ENCODE peak calls at places on chromosomes 7 and 10, in eight cellular contexts. L is foreskin melanocyte; J is stimulated activated CD8-positive, alpha-beta memory T cell treated with anti-CD3 and anti-CD28 coated beads, Interleukin-7, amount 100 ng/mL, for 24 hours; K is fibroblast of lung; U is effector memory CD8-positive, alpha-beta T cell; M is Kasumi-1; Z is NCI-H2081; D is ELF-1. E is an unnamed sample.

GRCh38 chr10:7306147-7306546 is 104.7 kb downstream of the SFMBT2 start:
- DNase-seq in M (peak; percentile 72), J (no peak), D (no peak), L (no peak), K (peak; percentile 70), Z (no peak), U (no peak), E (no peak)

GRCh38 chr7:129612112-129613015 is 844 bp downstream of the NRF1 start:
- DNase-seq in M (peak; percentile 69), J (no peak), D (peak; percentile 47), Z (peak; percentile 38), U (peak; percentile 21), L (peak; percentile 42), K (peak; percentile 67), E (peak; percentile 36)

GRCh38 chr10:50464004-50464409 is 159.7 kb downstream of the SGMS1 start:
- DNase-seq in U (no peak), Z (no peak), M (peak; percentile 86), J (no peak), L (no peak), D (no peak), K (peak; percentile 40), E (no peak)

GRCh38 chr7:134966691-134967090 is 19.6 kb upstream of the AGBL3 start:
- DNase-seq in Z (peak; percentile 53), D (no peak), K (no peak), M (no peak), U (no peak), J (no peak), L (no peak), E (no peak)

GRCh38 chr7:84187813-84188212 is 6.8 kb downstream of the SEMA3A start:
- DNase-seq in Z (no peak), K (peak; percentile 47), U (no peak), J (no peak), L (no peak), D (no peak), M (no peak), E (no peak)

GRCh38 chr7:89334785-89335184 is 539.2 kb upstream of the TEX47 start:
- DNase-seq in K (no peak), D (no peak), Z (no peak), U (no peak), M (peak; percentile 22), L (no peak), J (no peak), E (no peak)

GRCh38 chr10:89515031-89515841 is 20.2 kb downstream of the SLC16A12 start:
- DNase-seq in U (no peak), J (no peak), K (peak; percentile 99), M (no peak), D (no peak), Z (no peak), L (peak; percentile 60), E (no peak)

GRCh38 chr10:99927719-99928280 is 81.9 kb downstream of the DNMBP start:
- DNase-seq in Z (no peak), L (no peak), K (peak; percentile 31), J (no peak), M (peak; percentile 20), D (no peak), U (no peak), E (no peak)

GRCh38 chr7:44990520-44991023 is 9.4 kb upstream of the CCM2 start:
- DNase-seq in M (no peak), L (peak; percentile 89), U (no peak), Z (no peak), D (no peak), J (no peak), K (peak; percentile 77), E (no peak)

GRCh38 chr10:86402283-86402931 is 35.8 kb upstream of the GRID1 start:
- DNase-seq in L (no peak), U (no peak), M (no peak), K (no peak), D (peak; percentile 17), J (no peak), Z (no peak), E (no peak)

GRCh38 chr10:13351340-13351915 is 3.3 kb upstream of the SEPHS1 start:
- DNase-seq in L (no peak), D (peak; percentile 74), M (no peak), K (no peak), U (peak; percentile 15), Z (no peak), J (no peak), E (no peak)